ENCODE peak calls at places on chromosomes 13 and 19, in six cellular contexts. G is tibial nerve, M is left ventricle myocardium inferior, Z is ascending aorta, I is lower lobe of right lung, P is esophagus squamous epithelium. S is an unnamed sample. For H3K4me1, the result is how much of the 10 kb centered on the place peaks cover.

GRCh38 chr13:35630551-35631275 is 154.2 kb upstream of the MAB21L1 start:
- DNase-seq in G (peak), M (no peak), Z (no peak), I (no peak), P (no peak), S (no peak)

GRCh38 chr13:48221301-48222190 is 11.5 kb upstream of the ITM2B start:
- DNase-seq in G (peak), M (no peak), Z (no peak), I (no peak), P (no peak), S (no peak)

GRCh38 chr13:112738606-112739005 is 48.8 kb downstream of the ATP11A start:
- DNase-seq in G (no peak), M (no peak), Z (no peak), I (no peak), P (no peak), S (no peak)

GRCh38 chr13:22757530-22758120 is 423.2 kb upstream of the SGCG start:
- DNase-seq in G (no peak), M (no peak), Z (no peak), I (no peak), P (no peak), S (no peak)

GRCh38 chr13:96792188-96792587 is 202.1 kb downstream of the OXGR1 start:
- DNase-seq in G (no peak), M (no peak), Z (no peak), I (no peak), P (no peak), S (no peak)

GRCh38 chr19:53927745-53928144 is 18.7 kb downstream of the CACNG7 start:
- DNase-seq in G (no peak), M (no peak), Z (no peak), I (no peak), P (no peak), S (no peak)

GRCh38 chr19:31890230-31890629 is 455.2 kb upstream of the ZNF507 start:
- DNase-seq in G (no peak), M (no peak), Z (no peak), I (no peak), P (no peak), S (no peak)

GRCh38 chr13:34672631-34673030 is 269.4 kb upstream of the NBEA start:
- DNase-seq in G (no peak), M (no peak), Z (no peak), I (no peak), P (no peak), S (no peak)

GRCh38 chr19:31314849-31315620 is 34.2 kb downstream of the TSHZ3 start:
- DNase-seq in G (no peak), M (no peak), Z (no peak), I (no peak), P (no peak), S (no peak)

GRCh38 chr13:27968316-27969072 is 621 bp downstream of the CDX2 start:
- DNase-seq in G (no peak), M (no peak), Z (peak), I (no peak), P (no peak), S (no peak)

GRCh38 chr19:33156354-33156753 is 24.4 kb downstream of the WDR88 start:
- DNase-seq in G (no peak), M (no peak), Z (no peak), I (no peak), P (no peak), S (no peak)

GRCh38 chr19:30719189-30719990 is 347.2 kb downstream of the ZNF536 start:
- DNase-seq in G (peak), M (peak), Z (no peak), I (peak), P (no peak), S (no peak)

GRCh38 chr19:11136400-11137101 is 19.0 kb downstream of the SPC24 start:
- DNase-seq in G (no peak), M (no peak), Z (no peak), I (no peak), P (no peak), S (no peak)

GRCh38 chr13:99978781-99979452 is 2.7 kb upstream of the ZIC2 start:
- DNase-seq in G (no peak), M (no peak), Z (no peak), I (no peak), P (no peak), S (no peak)

DNA sequence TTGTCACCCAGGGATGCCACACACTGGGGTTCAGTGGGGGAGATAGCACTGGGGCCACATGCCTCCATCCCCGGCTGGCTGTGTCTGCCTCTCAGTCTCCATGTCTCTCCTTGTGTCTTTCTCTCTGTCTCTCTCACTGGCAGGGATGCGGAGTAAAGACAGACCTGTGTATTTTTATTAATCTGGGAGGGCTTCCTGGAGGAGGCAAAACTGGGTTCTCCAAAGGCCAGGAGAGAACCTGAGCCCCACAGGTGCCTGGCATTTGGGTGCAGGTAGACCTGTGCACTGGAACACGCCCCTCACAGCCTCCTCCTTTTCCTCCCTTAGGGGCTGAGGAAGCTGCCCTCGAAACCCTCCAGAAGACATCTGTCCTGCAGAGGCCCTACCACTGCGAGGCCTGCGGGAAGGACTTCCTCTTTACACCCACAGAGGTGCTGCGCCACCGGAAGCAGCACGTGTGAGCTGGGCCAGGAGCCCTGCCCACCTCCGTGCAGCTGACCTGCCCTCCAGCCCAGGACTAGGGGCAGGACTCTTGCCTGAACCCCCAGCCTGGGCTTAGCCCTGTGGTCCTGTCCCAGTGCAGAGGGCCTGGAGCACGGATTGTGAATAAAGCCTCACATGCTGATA is 32.7 kb downstream of the DHX34 start:
- DNase-seq in G (no peak), M (no peak), Z (no peak), I (peak), P (no peak), S (no peak)
- H3K4me3 ChIP-seq in G (no peak), M (no peak), Z (no peak), I (no peak), P (no peak), S (no peak)

DNA sequence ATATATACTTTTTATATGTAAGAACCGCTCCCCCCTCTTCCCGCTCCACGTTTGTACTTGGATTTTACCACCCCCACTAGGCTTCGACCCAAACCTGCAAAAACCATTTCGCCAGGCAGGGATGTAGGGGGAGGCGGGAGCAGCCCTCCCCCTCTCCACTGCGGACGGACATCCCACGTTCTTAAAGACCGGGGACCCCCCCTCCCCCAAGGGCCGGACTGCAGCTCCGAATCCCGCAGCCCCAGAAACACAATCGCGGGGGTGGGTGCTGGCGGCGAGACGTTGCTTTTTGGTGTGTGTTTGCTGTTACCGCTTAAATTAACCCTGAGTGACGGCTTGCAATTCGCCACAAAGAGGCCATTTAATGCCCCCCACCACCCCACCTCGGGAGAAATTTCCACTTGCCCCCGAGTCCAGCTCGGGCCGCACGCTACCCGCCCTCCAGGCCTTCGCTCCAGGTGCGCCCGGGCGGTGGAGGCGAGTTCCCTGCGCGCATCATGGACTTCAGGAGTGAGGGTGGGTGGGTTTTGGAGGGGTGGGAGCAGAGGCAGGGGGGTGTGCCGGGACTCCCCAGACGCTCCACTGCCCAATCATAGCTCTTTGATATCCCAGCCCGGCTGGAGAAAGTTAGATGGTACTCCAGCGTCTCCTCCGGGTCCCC is 15.8 kb downstream of the NFIX start:
- DNase-seq in G (no peak), M (no peak), Z (no peak), I (no peak), P (no peak), S (no peak)
- H3K4me1 ChIP-seq in G (half or more), M (half or more), Z (half or more), I (half or more), P (half or more), S (half or more)

GRCh38 chr13:51502206-51502651 is 49.4 kb upstream of the INTS6 start:
- DNase-seq in G (no peak), M (no peak), Z (no peak), I (no peak), P (no peak), S (no peak)
- H3K4me3 ChIP-seq in G (no peak), M (no peak), Z (no peak), I (no peak), P (no peak), S (no peak)

DNA sequence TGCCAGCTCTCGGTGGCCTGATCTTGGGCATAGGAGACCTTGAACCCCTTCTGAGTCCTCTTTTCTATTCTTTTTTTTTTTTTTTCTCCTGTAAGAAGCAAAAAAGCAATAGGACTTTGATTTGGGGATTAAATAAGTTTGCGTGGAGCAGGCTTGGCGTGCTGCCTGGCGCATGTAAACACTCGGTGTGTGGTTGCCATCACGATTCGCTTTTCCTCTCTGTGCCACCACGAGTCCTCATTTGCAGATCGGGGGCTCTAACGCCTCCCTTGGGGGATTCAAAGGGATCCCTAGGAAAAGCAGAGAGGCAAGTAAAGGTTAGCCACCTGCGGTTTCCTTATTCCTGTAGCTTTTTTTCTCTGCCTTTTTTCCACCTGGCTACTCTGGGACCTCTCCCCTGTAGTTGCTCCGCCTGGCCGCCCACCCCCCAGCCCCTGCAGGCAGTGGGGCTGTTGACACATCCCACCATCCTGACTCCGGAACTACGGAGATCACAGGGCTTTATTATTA is 1.3 kb downstream of the SAFB start:
- DNase-seq in G (peak), M (peak), Z (no peak), I (peak), P (no peak), S (no peak)
- H3K4me1 ChIP-seq in G (half or more), M (half or more), Z (half or more), I (half or more), P (half or more), S (under half)